ENCODE peak calls at places on chromosomes 1 and 21, in seven cellular contexts. One of them, this sample, is unnamed.

GRCh38 chr1:21630571-21631338 is 38.4 kb downstream of the RAP1GAP start:
- DNase-seq in C1 segment of cervical spinal cord: no peak
- DNase-seq in IMR-90: no peak
- DNase-seq in T-cell: no peak
- DNase-seq in WERI-Rb-1: no peak
- DNase-seq in foreskin keratinocyte: no peak
- DNase-seq in activated T-cell treated with anti-CD3 and anti-CD28 coated beads for 1 hour: no peak
- DNase-seq in this sample: no peak

GRCh38 chr1:76867342-76868130 is at the start of gene ST6GALNAC5:
- DNase-seq in C1 segment of cervical spinal cord: no peak
- DNase-seq in IMR-90: peak; percentile 9
- DNase-seq in T-cell: no peak
- DNase-seq in WERI-Rb-1: peak; percentile 82
- DNase-seq in foreskin keratinocyte: no peak
- DNase-seq in activated T-cell treated with anti-CD3 and anti-CD28 coated beads for 1 hour: no peak
- DNase-seq in this sample: no peak

GRCh38 chr1:153597206-153597605 is 15.7 kb downstream of the S100A16 start:
- DNase-seq in C1 segment of cervical spinal cord: no peak
- DNase-seq in IMR-90: peak; percentile 86
- DNase-seq in T-cell: no peak
- DNase-seq in WERI-Rb-1: no peak
- DNase-seq in foreskin keratinocyte: no peak
- DNase-seq in activated T-cell treated with anti-CD3 and anti-CD28 coated beads for 1 hour: no peak
- DNase-seq in this sample: no peak

GRCh38 chr1:59499956-59500569 is 203.2 kb downstream of the FGGY start:
- DNase-seq in C1 segment of cervical spinal cord: no peak
- DNase-seq in IMR-90: no peak
- DNase-seq in T-cell: no peak
- DNase-seq in WERI-Rb-1: no peak
- DNase-seq in foreskin keratinocyte: peak; percentile 46
- DNase-seq in activated T-cell treated with anti-CD3 and anti-CD28 coated beads for 1 hour: no peak
- DNase-seq in this sample: no peak

GRCh38 chr1:184427722-184428121 is 40.9 kb downstream of the C1orf21 start:
- DNase-seq in C1 segment of cervical spinal cord: no peak
- DNase-seq in IMR-90: no peak
- DNase-seq in T-cell: no peak
- DNase-seq in WERI-Rb-1: no peak
- DNase-seq in foreskin keratinocyte: no peak
- DNase-seq in activated T-cell treated with anti-CD3 and anti-CD28 coated beads for 1 hour: no peak
- DNase-seq in this sample: no peak

GRCh38 chr1:211133841-211134669 is at the start of gene KCNH1:
- DNase-seq in C1 segment of cervical spinal cord: peak; percentile 74
- DNase-seq in IMR-90: peak; percentile 69
- DNase-seq in T-cell: peak; percentile 59
- DNase-seq in WERI-Rb-1: peak; percentile 94
- DNase-seq in foreskin keratinocyte: no peak
- DNase-seq in activated T-cell treated with anti-CD3 and anti-CD28 coated beads for 1 hour: peak; percentile 64
- DNase-seq in this sample: peak; percentile 65

GRCh38 chr21:46250146-46250725 is 21.7 kb upstream of the LSS start:
- DNase-seq in C1 segment of cervical spinal cord: no peak
- DNase-seq in IMR-90: peak; percentile 33
- DNase-seq in T-cell: no peak
- DNase-seq in WERI-Rb-1: no peak
- DNase-seq in foreskin keratinocyte: no peak
- DNase-seq in activated T-cell treated with anti-CD3 and anti-CD28 coated beads for 1 hour: no peak
- DNase-seq in this sample: no peak

GRCh38 chr1:206469411-206469932 is 804 bp upstream of the IKBKE start:
- DNase-seq in C1 segment of cervical spinal cord: no peak
- DNase-seq in IMR-90: no peak
- DNase-seq in T-cell: peak; percentile 21
- DNase-seq in WERI-Rb-1: no peak
- DNase-seq in foreskin keratinocyte: no peak
- DNase-seq in activated T-cell treated with anti-CD3 and anti-CD28 coated beads for 1 hour: no peak
- DNase-seq in this sample: no peak

GRCh38 chr1:200888349-200888838 is 6.3 kb upstream of the INAVA start:
- DNase-seq in C1 segment of cervical spinal cord: no peak
- DNase-seq in IMR-90: no peak
- DNase-seq in T-cell: peak; percentile 57
- DNase-seq in WERI-Rb-1: peak; percentile 49
- DNase-seq in foreskin keratinocyte: no peak
- DNase-seq in activated T-cell treated with anti-CD3 and anti-CD28 coated beads for 1 hour: peak; percentile 39
- DNase-seq in this sample: peak; percentile 45

GRCh38 chr21:46424062-46424591 is 34.6 kb upstream of the DIP2A start:
- DNase-seq in C1 segment of cervical spinal cord: no peak
- DNase-seq in IMR-90: no peak
- DNase-seq in T-cell: peak; percentile 6
- DNase-seq in WERI-Rb-1: peak; percentile 50
- DNase-seq in foreskin keratinocyte: no peak
- DNase-seq in activated T-cell treated with anti-CD3 and anti-CD28 coated beads for 1 hour: no peak
- DNase-seq in this sample: no peak

GRCh38 chr1:22814176-22815042 is 103.8 kb downstream of the EPHB2 start:
- DNase-seq in C1 segment of cervical spinal cord: peak; percentile 69
- DNase-seq in IMR-90: no peak
- DNase-seq in T-cell: no peak
- DNase-seq in WERI-Rb-1: no peak
- DNase-seq in foreskin keratinocyte: no peak
- DNase-seq in activated T-cell treated with anti-CD3 and anti-CD28 coated beads for 1 hour: no peak
- DNase-seq in this sample: no peak

GRCh38 chr1:215911406-215911968 is 344.4 kb downstream of the KCTD3 start:
- DNase-seq in C1 segment of cervical spinal cord: no peak
- DNase-seq in IMR-90: peak; percentile 52
- DNase-seq in T-cell: no peak
- DNase-seq in WERI-Rb-1: no peak
- DNase-seq in foreskin keratinocyte: no peak
- DNase-seq in activated T-cell treated with anti-CD3 and anti-CD28 coated beads for 1 hour: no peak
- DNase-seq in this sample: no peak

GRCh38 chr1:39490596-39491145 is 765 bp upstream of the BMP8A start:
- DNase-seq in C1 segment of cervical spinal cord: no peak
- DNase-seq in IMR-90: no peak
- DNase-seq in T-cell: no peak
- DNase-seq in WERI-Rb-1: peak; percentile 26
- DNase-seq in foreskin keratinocyte: no peak
- DNase-seq in activated T-cell treated with anti-CD3 and anti-CD28 coated beads for 1 hour: no peak
- DNase-seq in this sample: no peak

GRCh38 chr1:241443561-241443960 is 76.0 kb downstream of the FH start:
- DNase-seq in C1 segment of cervical spinal cord: no peak
- DNase-seq in IMR-90: no peak
- DNase-seq in T-cell: no peak
- DNase-seq in WERI-Rb-1: no peak
- DNase-seq in foreskin keratinocyte: no peak
- DNase-seq in activated T-cell treated with anti-CD3 and anti-CD28 coated beads for 1 hour: no peak
- DNase-seq in this sample: no peak

This sample was measured in activated T-helper 2 cell treated with anti-CD3 and anti-CD28 coated beads, Interferon-gamma antibody, Interleukin-2, Interleukin-4, amounts not matched to agents 10 μg/mL and 5 μg/mL and 100 μg/mL, durations not matched to agents 14 hours and 24 hours and 36 hours.